ENCODE peak calls at places on chromosomes 2 and 18, in ten cellular contexts. W is ovary; R is C1 segment of cervical spinal cord; T is fibroblast of lung; A is head of caudate nucleus; Z is AG04450; J is stimulated activated CD8-positive, alpha-beta memory T cell treated with anti-CD3 and anti-CD28 coated beads, Interleukin-12 subunit alpha, Interleukin-12 subunit beta, amount 100 ng/mL, for 4 hours; H is stimulated activated CD4-positive, alpha-beta T cell treated with anti-CD3 and anti-CD28 coated beads, Interleukin-15, amount 100 ng/mL, for 48 hours; I is CD8-positive, alpha-beta T cell; L is NCI-H2107. O is an unnamed sample.

GRCh38 chr2:48169066-48169724 is 262.9 kb upstream of the FBXO11 start:
- DNase-seq in T (no peak), A (no peak), W (no peak), I (no peak), L (no peak), R (no peak), Z (no peak), H (no peak), J (no peak), O (no peak)

GRCh38 chr18:25279556-25279955 is 72.4 kb downstream of the ZNF521 start:
- DNase-seq in W (no peak), Z (no peak), J (no peak), L (no peak), H (no peak), R (no peak), T (peak; percentile 27), A (no peak), I (no peak), O (no peak)

GRCh38 chr2:38685116-38685735 is 19.3 kb downstream of the GALM start:
- DNase-seq in J (no peak), W (no peak), I (no peak), T (no peak), Z (no peak), A (no peak), R (no peak), H (no peak), L (no peak), O (no peak)

GRCh38 chr2:67526283-67526682 is 129.2 kb downstream of the ETAA1 start:
- DNase-seq in T (peak; percentile 46), L (no peak), Z (peak; percentile 46), H (no peak), J (no peak), A (no peak), W (no peak), R (no peak), I (no peak), O (no peak)

GRCh38 chr18:47100214-47100831 is 50.0 kb downstream of the HDHD2 start:
- DNase-seq in R (no peak), A (peak; percentile 56), L (peak; percentile 21), Z (peak; percentile 32), I (peak; percentile 42), J (peak; percentile 6), T (peak; percentile 62), H (peak; percentile 53), W (peak; percentile 52), O (no peak)

GRCh38 chr2:69946351-69947077 is 14.9 kb downstream of the ASPRV1 start:
- DNase-seq in A (no peak), J (peak; percentile 18), Z (no peak), I (peak; percentile 54), R (no peak), T (peak; percentile 68), L (no peak), H (peak; percentile 35), W (no peak), O (no peak)

GRCh38 chr2:77161009-77161408 is 361.2 kb downstream of the LRRTM4 start:
- DNase-seq in T (peak; percentile 73), H (no peak), L (no peak), I (no peak), J (no peak), W (no peak), R (no peak), A (no peak), Z (peak; percentile 26), O (no peak)

GRCh38 chr2:79097843-79098242 is 10.1 kb upstream of the REG1B start:
- DNase-seq in I (no peak), W (no peak), A (no peak), Z (no peak), T (no peak), R (no peak), L (no peak), H (no peak), J (no peak), O (no peak)

GRCh38 chr2:27689424-27689823 is 25.7 kb downstream of the SLC4A1AP start:
- DNase-seq in T (no peak), Z (no peak), I (no peak), A (no peak), H (no peak), J (no peak), R (no peak), L (no peak), W (no peak), O (no peak)

GRCh38 chr2:172870396-172870795 is 134.8 kb downstream of the RAPGEF4 start:
- DNase-seq in Z (no peak), I (no peak), L (no peak), J (no peak), W (no peak), A (no peak), H (no peak), R (no peak), T (no peak), O (no peak)

GRCh38 chr2:37283207-37283606 is 41.4 kb downstream of the PRKD3 start:
- DNase-seq in Z (peak; percentile 60), L (no peak), W (no peak), R (no peak), J (no peak), A (no peak), T (peak; percentile 93), H (no peak), I (no peak), O (no peak)

GRCh38 chr18:49041677-49042570 is 91.2 kb upstream of the SMAD7 start:
- DNase-seq in W (no peak), T (peak; percentile 47), H (no peak), Z (peak; percentile 29), R (no peak), A (peak; percentile 54), L (no peak), I (no peak), J (no peak), O (no peak)

GRCh38 chr2:188582206-188582605 is 290.5 kb downstream of the GULP1 start:
- DNase-seq in H (no peak), I (no peak), L (no peak), Z (no peak), R (no peak), W (no peak), T (no peak), A (no peak), J (no peak), O (no peak)

GRCh38 chr2:239121600-239122012 is 273.7 kb downstream of the TWIST2 start:
- DNase-seq in I (no peak), J (no peak), H (no peak), L (no peak), T (no peak), A (peak; percentile 88), Z (no peak), W (peak; percentile 53), R (peak; percentile 16), O (peak; percentile 72)

GRCh38 chr2:102622646-102623045 is 3.3 kb downstream of the SLC9A2 start:
- DNase-seq in H (no peak), J (no peak), T (no peak), L (no peak), I (no peak), A (no peak), W (no peak), R (no peak), Z (no peak), O (no peak)

O was measured in upper lobe of left lung.